ENCODE peak calls at places on chromosomes 13 and 19, in seven cellular contexts. F, B, Z, V, M, L and E are unnamed samples.

GRCh38 chr19:35805518-35806102 is 7.0 kb downstream of the PRODH2 start:
- DNase-seq in F (no peak), B (no peak), Z (no peak), V (no peak), M (peak; percentile 52), L (no peak), E (no peak)

GRCh38 chr13:46181799-46182490 is at the start of gene LCP1:
- DNase-seq in F (no peak), B (peak; percentile 16), Z (no peak), V (no peak), M (no peak), L (peak; percentile 51), E (no peak)

GRCh38 chr13:88717946-88718345 is 1046.8 kb downstream of the SLITRK5 start:
- DNase-seq in F (no peak), B (peak; percentile 2), Z (no peak), V (no peak), M (no peak), L (no peak), E (no peak)

GRCh38 chr19:38831142-38831605 is 420 bp downstream of the ECH1 start:
- DNase-seq in F (peak; percentile 87), B (peak; percentile 57), Z (no peak), V (peak; percentile 83), M (peak; percentile 87), L (no peak), E (no peak)

GRCh38 chr13:75181906-75182305 is 300.1 kb downstream of the TBC1D4 start:
- DNase-seq in F (no peak), B (no peak), Z (no peak), V (no peak), M (no peak), L (no peak), E (no peak)

GRCh38 chr19:39307233-39307821 is 11.1 kb downstream of the IFNL1 start:
- DNase-seq in F (no peak), B (peak; percentile 90), Z (no peak), V (no peak), M (peak; percentile 42), L (peak; percentile 38), E (no peak)

GRCh38 chr13:80340643-80341097 is 256 bp downstream of the SPRY2 start:
- DNase-seq in F (peak; percentile 18), B (no peak), Z (no peak), V (no peak), M (peak; percentile 73), L (no peak), E (no peak)

GRCh38 chr13:30308548-30308947 is 1.2 kb upstream of the KATNAL1 start:
- DNase-seq in F (no peak), B (no peak), Z (no peak), V (no peak), M (no peak), L (peak; percentile 44), E (no peak)

GRCh38 chr19:51783373-51783772 is 11.6 kb upstream of the FPR3 start:
- DNase-seq in F (peak; percentile 23), B (peak; percentile 61), Z (peak; percentile 17), V (no peak), M (no peak), L (no peak), E (no peak)

GRCh38 chr13:36778083-36778671 is 40.8 kb upstream of the RFXAP start:
- DNase-seq in F (peak; percentile 21), B (peak; percentile 65), Z (no peak), V (no peak), M (no peak), L (no peak), E (no peak)

GRCh38 chr13:83125791-83126190 is 756.5 kb downstream of the SLITRK1 start:
- DNase-seq in F (no peak), B (no peak), Z (no peak), V (no peak), M (no peak), L (no peak), E (no peak)

GRCh38 chr13:110251227-110251791 is 55.6 kb downstream of the COL4A1 start:
- DNase-seq in F (no peak), B (no peak), Z (peak; percentile 90), V (no peak), M (peak; percentile 66), L (no peak), E (peak; percentile 87)

GRCh38 chr13:101529419-101529818 is 76.9 kb downstream of the ITGBL1 start:
- DNase-seq in F (no peak), B (no peak), Z (no peak), V (no peak), M (no peak), L (no peak), E (no peak)

GRCh38 chr13:26837997-26838396 is 77.4 kb upstream of the GPR12 start:
- DNase-seq in F (no peak), B (no peak), Z (no peak), V (no peak), M (no peak), L (no peak), E (no peak)

GRCh38 chr13:110274687-110275086 is 32.3 kb downstream of the COL4A1 start:
- DNase-seq in F (no peak), B (peak; percentile 41), Z (peak; percentile 86), V (no peak), M (peak; percentile 65), L (no peak), E (peak; percentile 79)

GRCh38 chr19:48963371-48964204 is 1.5 kb upstream of the FTL start:
- DNase-seq in F (peak; percentile 98), B (peak; percentile 89), Z (no peak), V (peak; percentile 64), M (peak; percentile 95), L (peak; percentile 80), E (peak; percentile 93)

GRCh38 chr19:1189419-1189818 is 15.4 kb upstream of the SBNO2 start:
- DNase-seq in F (no peak), B (no peak), Z (no peak), V (no peak), M (no peak), L (peak; percentile 53), E (no peak)

GRCh38 chr19:55373993-55374757 is 2.5 kb upstream of the TMEM190 start:
- DNase-seq in F (no peak), B (no peak), Z (no peak), V (no peak), M (no peak), L (no peak), E (no peak)

GRCh38 chr13:78940444-78940843 is 281.5 kb upstream of the OBI1 start:
- DNase-seq in F (no peak), B (no peak), Z (no peak), V (no peak), M (no peak), L (no peak), E (no peak)

GRCh38 chr19:42051166-42052115 is 18.6 kb downstream of the GRIK5 start:
- DNase-seq in F (no peak), B (peak; percentile 20), Z (no peak), V (no peak), M (no peak), L (no peak), E (no peak)

GRCh38 chr13:107043016-107043957 is 475.4 kb upstream of the ARGLU1 start:
- DNase-seq in F (no peak), B (no peak), Z (no peak), V (no peak), M (no peak), L (no peak), E (no peak)

GRCh38 chr19:45780448-45781281 is 1.6 kb downstream of the DMPK start:
- DNase-seq in F (peak; percentile 47), B (no peak), Z (no peak), V (no peak), M (peak; percentile 71), L (no peak), E (no peak)

GRCh38 chr19:19475845-19476828 is 39.2 kb downstream of the TSSK6 start:
- DNase-seq in F (peak; percentile 16), B (peak; percentile 82), Z (no peak), V (no peak), M (no peak), L (peak; percentile 34), E (no peak)
- TF ChIP-seq POLR2AphosphoS5 in F (no peak), B (peak; percentile 20), Z (no peak), V (no peak), M (no peak), L (no peak), E (no peak)

GRCh38 chr19:56547535-56547934 is 8.8 kb downstream of the ZFP28 start:
- DNase-seq in F (no peak), B (peak; percentile 77), Z (no peak), V (no peak), M (no peak), L (peak; percentile 35), E (no peak)
- H3K4me3 ChIP-seq in F (no peak overlapping the region), B (no peak overlapping the region), Z (no peak overlapping the region), V (no peak overlapping the region), M (no peak overlapping the region), L (no peak overlapping the region), E (no peak overlapping the region)

DNA sequence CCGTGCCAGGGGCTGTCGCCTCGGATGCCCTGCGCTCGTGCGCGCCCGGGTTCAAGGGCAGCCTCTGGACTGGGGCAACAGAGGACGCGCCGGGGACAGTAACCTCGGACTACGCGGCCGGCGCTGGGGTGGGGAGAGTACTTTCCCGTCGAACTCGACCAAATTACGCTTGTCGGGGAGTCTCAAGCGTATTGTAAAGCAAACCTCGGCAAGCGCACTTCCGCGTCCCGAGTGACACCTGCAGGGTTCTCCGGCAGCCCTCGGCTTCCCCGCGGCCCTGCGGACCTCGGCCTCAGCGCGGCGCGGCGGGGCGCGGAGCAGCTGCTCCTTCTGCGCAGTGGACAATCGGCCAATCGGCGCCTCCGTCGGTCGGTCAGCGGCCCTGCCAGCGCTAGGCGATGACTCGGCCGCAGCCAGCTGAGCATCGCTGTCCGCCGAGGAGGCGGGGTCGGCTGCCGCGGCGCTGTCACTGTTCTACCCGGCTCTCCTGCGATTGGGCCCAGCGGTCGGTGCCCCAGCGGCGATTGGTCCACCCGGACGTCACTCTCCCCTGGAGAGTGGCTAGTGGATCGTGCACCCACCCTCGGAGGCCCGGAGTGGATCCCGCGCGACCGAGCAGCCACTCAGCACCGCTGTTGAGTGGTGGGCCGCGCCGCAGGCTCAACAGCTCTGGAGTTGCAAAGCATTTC is at the start of gene SLC46A3:
- DNase-seq in F (no peak), B (peak; percentile 96), Z (peak; percentile 99), V (peak; percentile 97), M (peak; percentile 99), L (peak; percentile 90), E (peak; percentile 98)
- TF ChIP-seq POLR2AphosphoS5 in F (no peak), B (peak; percentile 39), Z (peak; percentile 91), V (peak; percentile 55), M (peak; percentile 60), L (no peak), E (peak; percentile 41)

GRCh38 chr19:10474962-10475451 is 28.1 kb downstream of the KEAP1 start:
- DNase-seq in F (no peak), B (no peak), Z (no peak), V (no peak), M (no peak), L (no peak), E (no peak)

GRCh38 chr19:10478903-10479384 is 24.2 kb downstream of the KEAP1 start:
- DNase-seq in F (peak; percentile 31), B (peak; percentile 98), Z (peak; percentile 98), V (peak; percentile 86), M (peak; percentile 98), L (peak; percentile 91), E (no peak)

GRCh38 chr19:10473192-10473591 is 30.0 kb downstream of the KEAP1 start:
- DNase-seq in F (no peak), B (no peak), Z (no peak), V (no peak), M (no peak), L (no peak), E (no peak)

DNA sequence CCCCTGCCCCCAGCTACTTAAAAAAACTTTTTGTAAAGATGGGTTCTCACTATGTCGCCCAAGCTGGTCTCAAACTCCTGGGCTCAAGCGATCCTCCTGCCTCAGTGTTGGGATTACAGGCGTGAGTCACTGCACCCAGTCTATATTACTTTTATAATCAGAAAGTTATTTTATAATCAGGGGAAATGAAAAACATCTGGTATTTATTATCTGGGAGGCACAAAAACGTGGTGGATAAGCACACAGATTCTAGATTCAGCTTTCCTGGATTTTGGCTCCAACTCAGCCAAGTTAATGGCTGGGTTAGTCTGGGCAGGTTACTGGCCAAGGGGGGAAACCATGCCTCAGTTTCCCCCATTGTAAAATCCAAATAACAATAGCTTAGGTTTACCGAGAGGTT is 24.7 kb downstream of the KEAP1 start:
- DNase-seq in F (no peak), B (no peak), Z (no peak), V (no peak), M (no peak), L (no peak), E (no peak)
- H3K4me3 ChIP-seq in F (no peak overlapping the region), B (no peak overlapping the region), Z (peak overlapping the region; percentile 55), V (peak overlapping the region; percentile 48), M (peak overlapping the region; percentile 54), L (no peak overlapping the region), E (peak overlapping the region; percentile 49)